ENCODE peak calls at places on chromosomes 7 and 10, in four cellular contexts. D, C, O and Q are unnamed samples.

GRCh38 chr7:39504963-39505362 is 61.2 kb upstream of the YAE1 start:
- DNase-seq in D (no peak), C (no peak), O (peak), Q (no peak)

GRCh38 chr7:100623951-100624824 is 11.8 kb downstream of the MOSPD3 start:
- DNase-seq in D (no peak), C (no peak), O (no peak), Q (no peak)

GRCh38 chr10:36469585-36469984 is 655.8 kb upstream of the ANKRD30A start:
- DNase-seq in D (no peak), C (no peak), O (peak), Q (no peak)

GRCh38 chr7:74101061-74101681 is 17.6 kb downstream of the LIMK1 start:
- DNase-seq in D (no peak), C (peak), O (peak), Q (no peak)

GRCh38 chr7:95867309-95867708 is 95.0 kb downstream of the DYNC1I1 start:
- DNase-seq in D (no peak), C (peak), O (no peak), Q (no peak)

GRCh38 chr10:84177541-84178386 is 4.2 kb downstream of the GPR15LG start:
- DNase-seq in D (peak), C (peak), O (no peak), Q (no peak)

GRCh38 chr10:62002753-62003152 is 101.3 kb downstream of the ARID5B start:
- DNase-seq in D (no peak), C (no peak), O (no peak), Q (no peak)

GRCh38 chr7:43112088-43112940 is at the start of gene HECW1:
- DNase-seq in D (peak), C (no peak), O (peak), Q (no peak)

GRCh38 chr7:105677803-105678583 is 96.7 kb upstream of the EFCAB10 start:
- DNase-seq in D (no peak), C (no peak), O (no peak), Q (peak)

GRCh38 chr7:99407849-99408346 is 499 bp downstream of the PDAP1 start:
- DNase-seq in D (peak), C (no peak), O (peak), Q (peak)

GRCh38 chr7:159099217-159099655 is 45.4 kb downstream of the VIPR2 start:
- DNase-seq in D (no peak), C (no peak), O (peak), Q (no peak)

GRCh38 chr10:21260793-21261149 is 264.7 kb downstream of the SKIDA1 start:
- DNase-seq in D (no peak), C (no peak), O (peak), Q (no peak)

GRCh38 chr10:78414380-78414779 is 380.7 kb downstream of the RPS24 start:
- DNase-seq in D (no peak), C (no peak), O (no peak), Q (no peak)

GRCh38 chr7:158074896-158075632 is 512.6 kb downstream of the PTPRN2 start:
- DNase-seq in D (no peak), C (no peak), O (no peak), Q (no peak)

GRCh38 chr7:42932861-42933591 is 850 bp downstream of the MRPL32 start:
- DNase-seq in D (no peak), C (no peak), O (peak), Q (peak)

GRCh38 chr10:96400465-96400864 is 41.7 kb upstream of the OPALIN start:
- DNase-seq in D (peak), C (no peak), O (no peak), Q (no peak)

GRCh38 chr10:58322072-58322834 is 12.6 kb upstream of the UBE2D1 start:
- DNase-seq in D (no peak), C (no peak), O (no peak), Q (peak)

GRCh38 chr10:15123749-15124184 is 26.6 kb downstream of the RPP38 start:
- DNase-seq in D (no peak), C (no peak), O (peak), Q (peak)

GRCh38 chr7:101804642-101805401 is 12.6 kb upstream of the CUX1 start:
- DNase-seq in D (no peak), C (no peak), O (peak), Q (no peak)

GRCh38 chr10:31962826-31963597 is 34.4 kb upstream of the ARHGAP12 start:
- DNase-seq in D (no peak), C (no peak), O (no peak), Q (no peak)

GRCh38 chr7:30765359-30765758 is 5.9 kb upstream of the MINDY4 start:
- DNase-seq in D (no peak), C (no peak), O (no peak), Q (no peak)